ENCODE peak calls at places on chromosome 13, in ten cellular contexts. L is activated naive CD8-positive, alpha-beta T cell treated with anti-CD3 and anti-CD28 coated beads, Interleukin-2, amount 50 U/mL, for 24 hours; Z is CD8-positive, alpha-beta memory T cell; O is fibroblast of lung; J is activated B cell treated with CpG ODN at 0.5 μM for 24 hours; N is MCF 10A; U is AML-193; X is pulmonary artery endothelial cell; Y is stimulated activated CD8-positive, alpha-beta memory T cell treated with anti-CD3 and anti-CD28 coated beads, Interleukin-15, amount 100 ng/mL, for 4 hours; E is DMS153. Q is an unnamed sample.

GRCh38 chr13:23909606-23910005 is 12.3 kb upstream of the C1QTNF9B start:
- DNase-seq in L (no peak), Z (no peak), O (no peak), J (no peak), N (no peak), U (no peak), X (no peak), Y (no peak), E (no peak), Q (no peak)

GRCh38 chr13:71874490-71874889 is 7.5 kb upstream of the DACH1 start:
- DNase-seq in L (no peak), Z (no peak), O (no peak), J (no peak), N (no peak), U (no peak), X (no peak), Y (no peak), E (no peak), Q (no peak)

GRCh38 chr13:99974939-99975561 is 3.5 kb upstream of the ZIC5 start:
- DNase-seq in L (no peak), Z (no peak), O (no peak), J (no peak), N (no peak), U (no peak), X (no peak), Y (no peak), E (no peak), Q (no peak)

GRCh38 chr13:100461309-100462035 is 127.1 kb downstream of the GGACT start:
- DNase-seq in L (no peak), Z (no peak), O (no peak), J (no peak), N (no peak), U (no peak), X (no peak), Y (no peak), E (peak; percentile 60), Q (no peak)

GRCh38 chr13:43087960-43088580 is 64.7 kb downstream of the DNAJC15 start:
- DNase-seq in L (no peak), Z (no peak), O (no peak), J (no peak), N (no peak), U (no peak), X (no peak), Y (no peak), E (no peak), Q (no peak)

GRCh38 chr13:39106216-39106995 is 68.2 kb downstream of the NHLRC3 start:
- DNase-seq in L (no peak), Z (no peak), O (no peak), J (no peak), N (peak; percentile 13), U (no peak), X (no peak), Y (no peak), E (peak; percentile 96), Q (no peak)

GRCh38 chr13:98265669-98266551 is 88.8 kb upstream of the RNF113B start:
- DNase-seq in L (no peak), Z (no peak), O (peak; percentile 78), J (no peak), N (no peak), U (no peak), X (no peak), Y (no peak), E (no peak), Q (peak; percentile 92)

GRCh38 chr13:44686478-44687071 is 110.4 kb upstream of the TSC22D1 start:
- DNase-seq in L (peak; percentile 20), Z (no peak), O (no peak), J (no peak), N (no peak), U (no peak), X (no peak), Y (no peak), E (no peak), Q (no peak)

GRCh38 chr13:24228852-24229458 is 68.4 kb downstream of the SPATA13 start:
- DNase-seq in L (no peak), Z (no peak), O (peak; percentile 68), J (no peak), N (peak; percentile 68), U (peak; percentile 55), X (peak; percentile 44), Y (no peak), E (peak; percentile 54), Q (no peak)

Q was measured in left lobe of liver.